ENCODE peak calls at places on chromosomes 3 and 15, in ten cellular contexts. H, T, M, L, P, J, U, I, R and W are unnamed samples.

GRCh38 chr15:79494963-79495362 is 62.8 kb downstream of the MINAR1 start:
- DNase-seq in J (no peak), M (peak; percentile 29), R (no peak), I (peak; percentile 8), H (no peak), P (no peak), U (no peak), L (no peak), T (no peak), W (no peak)

GRCh38 chr3:107512108-107512507 is 10.7 kb upstream of the BBX start:
- DNase-seq in I (no peak), T (no peak), L (no peak), U (no peak), J (peak; percentile 2), M (peak; percentile 61), H (no peak), P (no peak), R (no peak), W (no peak)

GRCh38 chr3:196504556-196504955 is 988 bp upstream of the RNF168 start:
- DNase-seq in R (no peak), T (no peak), J (no peak), U (no peak), P (no peak), L (no peak), M (no peak), I (no peak), H (no peak), W (no peak)

GRCh38 chr15:38558714-38559059 is 5.9 kb downstream of the RASGRP1 start:
- DNase-seq in P (peak; percentile 80), L (no peak), R (no peak), M (no peak), T (peak; percentile 55), U (peak; percentile 48), H (no peak), J (peak; percentile 84), I (no peak), W (no peak)

GRCh38 chr3:39718674-39719595 is 90.5 kb upstream of the MYRIP start:
- DNase-seq in L (no peak), T (no peak), P (peak; percentile 1), I (no peak), R (no peak), J (peak; percentile 88), M (peak; percentile 60), H (peak; percentile 55), U (peak; percentile 37), W (no peak)

GRCh38 chr3:14826069-14826468 is 7.3 kb downstream of the FGD5 start:
- DNase-seq in H (no peak), M (no peak), J (no peak), U (no peak), R (no peak), L (no peak), I (no peak), P (no peak), T (no peak), W (no peak)

GRCh38 chr3:15148614-15149013 is 49.7 kb upstream of the RBSN start:
- DNase-seq in M (peak; percentile 96), T (no peak), I (peak; percentile 67), L (no peak), R (no peak), U (peak; percentile 27), H (no peak), J (peak; percentile 26), P (no peak), W (no peak)

GRCh38 chr15:23595368-23595767 is 29.9 kb downstream of the MKRN3 start:
- DNase-seq in H (no peak), I (no peak), R (no peak), P (no peak), M (no peak), L (no peak), J (no peak), T (no peak), U (no peak), W (no peak)

GRCh38 chr3:61783993-61784718 is 222.8 kb downstream of the PTPRG start:
- DNase-seq in M (no peak), U (peak; percentile 53), J (peak; percentile 76), T (peak; percentile 20), I (no peak), R (no peak), L (no peak), P (peak; percentile 88), H (peak; percentile 46), W (no peak)

GRCh38 chr3:197801801-197802504 is 10.9 kb downstream of the LRCH3 start:
- DNase-seq in R (no peak), T (no peak), J (peak; percentile 73), H (no peak), I (no peak), L (no peak), M (peak; percentile 24), P (peak; percentile 51), U (peak; percentile 62), W (no peak)

GRCh38 chr15:78360426-78360825 is 20.3 kb downstream of the CRABP1 start:
- DNase-seq in H (no peak), I (no peak), R (no peak), U (peak; percentile 34), P (no peak), J (no peak), M (peak; percentile 27), T (no peak), L (no peak), W (no peak)

GRCh38 chr3:128559486-128560225 is 66.7 kb upstream of the GATA2 start:
- DNase-seq in L (no peak), J (no peak), H (no peak), P (peak; percentile 17), T (no peak), I (no peak), M (peak; percentile 38), U (no peak), R (no peak), W (no peak)
- H3K4me3 ChIP-seq in L (no peak overlapping the region), J (no peak overlapping the region), H (no peak overlapping the region), P (no peak overlapping the region), T (no peak overlapping the region), I (no peak overlapping the region), M (no peak overlapping the region), U (no peak overlapping the region), R (no peak overlapping the region), W (no peak overlapping the region)

DNA sequence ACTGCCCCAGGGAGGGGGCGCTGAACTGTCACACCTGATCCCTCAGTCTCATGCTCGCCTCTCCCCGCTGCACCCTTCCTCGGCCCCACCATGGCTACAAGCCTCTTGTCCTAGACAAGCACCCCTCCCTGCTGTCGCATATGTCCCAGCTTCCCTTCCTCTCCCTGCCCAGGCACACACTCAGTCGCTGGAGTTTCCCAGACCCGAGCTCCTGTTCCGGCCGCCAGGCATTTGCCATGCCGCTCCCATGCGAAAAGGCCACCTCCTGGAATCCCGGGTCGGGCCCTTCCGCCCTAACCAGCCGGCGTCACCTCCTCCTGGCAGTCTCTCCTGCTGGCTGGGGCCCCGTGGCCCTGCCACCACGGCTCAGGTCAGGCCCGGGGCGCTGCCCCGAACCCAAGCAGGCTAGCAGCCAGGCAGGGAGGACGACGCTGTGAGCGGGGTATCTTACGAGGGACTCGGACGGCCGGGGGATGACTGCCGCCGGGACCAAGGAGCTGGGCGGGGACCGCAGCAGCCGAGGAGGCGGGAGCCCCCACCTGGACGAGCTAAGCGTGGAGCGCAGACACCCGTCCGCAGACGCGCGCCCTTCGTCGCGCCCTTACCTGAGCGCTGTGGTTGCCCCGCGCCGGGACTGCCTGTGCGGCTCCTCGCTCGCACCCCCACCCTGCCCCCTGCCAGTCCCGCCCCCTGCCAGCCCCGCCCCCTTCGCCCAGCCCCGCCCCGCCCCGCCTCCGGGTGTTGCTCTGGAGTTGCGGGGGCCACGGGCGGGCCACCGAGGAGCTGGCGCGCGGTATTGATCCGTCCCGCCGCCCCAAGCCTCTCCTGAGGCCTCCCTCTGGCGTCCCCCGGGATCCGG is at the start of gene ALS2CL:
- DNase-seq in U (peak; percentile 17), L (peak; percentile 71), H (no peak), R (no peak), J (peak; percentile 66), M (peak; percentile 80), T (no peak), I (peak; percentile 81), P (no peak), W (peak; percentile 84)
- H3K4me3 ChIP-seq in U (peak within 1 kb of the TSS; percentile 36), L (peak within 1 kb of the TSS; percentile 77), H (peak within 1 kb of the TSS; percentile 60), R (peak within 1 kb of the TSS; percentile 36), J (peak within 1 kb of the TSS; percentile 74), M (peak within 1 kb of the TSS; percentile 35), T (peak within 1 kb of the TSS; percentile 59), I (peak within 1 kb of the TSS; percentile 64), P (peak within 1 kb of the TSS; percentile 93), W (peak within 1 kb of the TSS; percentile 77)

GRCh38 chr15:25689592-25689991 is 173.5 kb downstream of the ATP10A start:
- DNase-seq in P (no peak), R (no peak), I (no peak), J (no peak), U (no peak), T (no peak), L (no peak), H (no peak), M (peak; percentile 58), W (no peak)

GRCh38 chr15:25694238-25694584 is 168.9 kb downstream of the ATP10A start:
- DNase-seq in M (no peak), I (no peak), P (no peak), L (no peak), T (no peak), R (no peak), J (no peak), H (no peak), U (no peak), W (no peak)

GRCh38 chr15:25693321-25694237 is 169.5 kb downstream of the ATP10A start:
- DNase-seq in U (peak; percentile 37), H (no peak), J (peak; percentile 48), T (no peak), M (peak; percentile 66), P (peak; percentile 24), L (no peak), R (no peak), I (peak; percentile 15), W (no peak)

GRCh38 chr15:25690673-25691543 is 172.2 kb downstream of the ATP10A start:
- DNase-seq in U (peak; percentile 54), L (no peak), P (peak; percentile 86), R (no peak), J (peak; percentile 96), T (peak; percentile 39), I (no peak), M (no peak), H (peak; percentile 71), W (no peak)

GRCh38 chr15:25691544-25692430 is 171.3 kb downstream of the ATP10A start:
- DNase-seq in R (no peak), J (peak; percentile 49), M (peak; percentile 42), U (peak; percentile 43), I (no peak), L (no peak), T (no peak), H (no peak), P (peak; percentile 31), W (no peak)
- H3K4me3 ChIP-seq in R (no peak overlapping the region), J (peak overlapping the region; percentile 23), M (no peak overlapping the region), U (no peak overlapping the region), I (no peak overlapping the region), L (no peak overlapping the region), T (no peak overlapping the region), H (no peak overlapping the region), P (no peak overlapping the region), W (no peak overlapping the region)

GRCh38 chr15:89457086-89457485 is 39.3 kb downstream of the RHCG start:
- DNase-seq in H (no peak), U (peak; percentile 25), P (peak; percentile 28), M (peak; percentile 72), L (no peak), I (peak; percentile 54), J (peak; percentile 40), R (no peak), T (no peak), W (peak; percentile 22)
- H3K4me3 ChIP-seq in H (no peak overlapping the region), U (no peak overlapping the region), P (no peak overlapping the region), M (no peak overlapping the region), L (no peak overlapping the region), I (no peak overlapping the region), J (no peak overlapping the region), R (no peak overlapping the region), T (no peak overlapping the region), W (no peak overlapping the region)